ENCODE peak calls at places on chromosomes 6 and 20, in eight cellular contexts. One of them, this sample, is unnamed.

GRCh38 chr6:105567140-105567539 is 164.3 kb upstream of the PREP start:
- DNase-seq in endothelial cell of umbilical vein: no peak
- DNase-seq in K562: no peak
- DNase-seq in HepG2: no peak
- DNase-seq in HCT116: no peak
- DNase-seq in H1: no peak
- DNase-seq in SK-N-SH: no peak
- DNase-seq in GM12878: no peak
- DNase-seq in this sample: no peak

GRCh38 chr20:4064118-4064962 is 49.0 kb upstream of the RNF24 start:
- DNase-seq in endothelial cell of umbilical vein: peak
- DNase-seq in GM12878: no peak
- DNase-seq in HepG2: no peak
- DNase-seq in HCT116: peak
- DNase-seq in K562: peak
- DNase-seq in SK-N-SH: peak
- DNase-seq in H1: peak
- DNase-seq in this sample: no peak

GRCh38 chr20:3808141-3808479 is 12.0 kb downstream of the CDC25B start:
- DNase-seq in HCT116: peak
- DNase-seq in SK-N-SH: no peak
- DNase-seq in HepG2: peak
- DNase-seq in endothelial cell of umbilical vein: peak
- DNase-seq in K562: no peak
- DNase-seq in GM12878: no peak
- DNase-seq in H1: no peak
- DNase-seq in this sample: peak

GRCh38 chr6:40386200-40386599 is 201.0 kb downstream of the LRFN2 start:
- DNase-seq in HepG2: no peak
- DNase-seq in SK-N-SH: peak
- DNase-seq in HCT116: no peak
- DNase-seq in K562: no peak
- DNase-seq in GM12878: no peak
- DNase-seq in endothelial cell of umbilical vein: no peak
- DNase-seq in H1: no peak
- DNase-seq in this sample: no peak

GRCh38 chr20:52056203-52057062 is 135.1 kb downstream of the ZFP64 start:
- DNase-seq in SK-N-SH: no peak
- DNase-seq in GM12878: no peak
- DNase-seq in HepG2: no peak
- DNase-seq in K562: no peak
- DNase-seq in HCT116: peak
- DNase-seq in endothelial cell of umbilical vein: no peak
- DNase-seq in H1: no peak
- DNase-seq in this sample: no peak

GRCh38 chr20:9889270-9889981 is 50.5 kb upstream of the PAK5 start:
- DNase-seq in HCT116: no peak
- DNase-seq in HepG2: peak
- DNase-seq in SK-N-SH: no peak
- DNase-seq in H1: no peak
- DNase-seq in K562: no peak
- DNase-seq in endothelial cell of umbilical vein: peak
- DNase-seq in GM12878: peak
- DNase-seq in this sample: no peak

GRCh38 chr6:76441850-76442249 is 369.4 kb upstream of the IMPG1 start:
- DNase-seq in HepG2: no peak
- DNase-seq in H1: peak
- DNase-seq in endothelial cell of umbilical vein: no peak
- DNase-seq in SK-N-SH: no peak
- DNase-seq in HCT116: no peak
- DNase-seq in GM12878: no peak
- DNase-seq in K562: no peak
- DNase-seq in this sample: no peak

GRCh38 chr6:36686668-36687513 is 8.4 kb downstream of the CDKN1A start:
- DNase-seq in SK-N-SH: no peak
- DNase-seq in HCT116: no peak
- DNase-seq in H1: no peak
- DNase-seq in HepG2: no peak
- DNase-seq in GM12878: no peak
- DNase-seq in endothelial cell of umbilical vein: no peak
- DNase-seq in K562: no peak
- DNase-seq in this sample: no peak

GRCh38 chr6:83707829-83708545 is 914 bp downstream of the SNAP91 start:
- DNase-seq in GM12878: no peak
- DNase-seq in HCT116: no peak
- DNase-seq in H1: peak
- DNase-seq in K562: no peak
- DNase-seq in endothelial cell of umbilical vein: peak
- DNase-seq in SK-N-SH: peak
- DNase-seq in HepG2: no peak
- DNase-seq in this sample: no peak

GRCh38 chr6:156425374-156425773 is 351.8 kb upstream of the ARID1B start:
- DNase-seq in K562: no peak
- DNase-seq in SK-N-SH: no peak
- DNase-seq in HCT116: no peak
- DNase-seq in endothelial cell of umbilical vein: peak
- DNase-seq in HepG2: no peak
- DNase-seq in H1: no peak
- DNase-seq in GM12878: no peak
- DNase-seq in this sample: no peak

GRCh38 chr20:47252879-47253307 is 103.6 kb downstream of the ZMYND8 start:
- DNase-seq in HepG2: no peak
- DNase-seq in GM12878: no peak
- DNase-seq in K562: no peak
- DNase-seq in HCT116: no peak
- DNase-seq in endothelial cell of umbilical vein: no peak
- DNase-seq in SK-N-SH: no peak
- DNase-seq in H1: no peak
- DNase-seq in this sample: no peak

GRCh38 chr20:2698912-2699311 is 6.3 kb downstream of the EBF4 start:
- DNase-seq in HepG2: no peak
- DNase-seq in H1: peak
- DNase-seq in SK-N-SH: no peak
- DNase-seq in GM12878: no peak
- DNase-seq in endothelial cell of umbilical vein: no peak
- DNase-seq in K562: no peak
- DNase-seq in HCT116: no peak
- DNase-seq in this sample: no peak

GRCh38 chr6:114195736-114196403 is 147.0 kb downstream of the HS3ST5 start:
- DNase-seq in K562: no peak
- DNase-seq in SK-N-SH: no peak
- DNase-seq in HCT116: no peak
- DNase-seq in HepG2: no peak
- DNase-seq in GM12878: no peak
- DNase-seq in H1: no peak
- DNase-seq in endothelial cell of umbilical vein: no peak
- DNase-seq in this sample: no peak
- TF ChIP-seq POLR2AphosphoS5 in K562: no peak
- TF ChIP-seq POLR2AphosphoS5 in SK-N-SH: no peak
- TF ChIP-seq POLR2AphosphoS5 in HCT116: no peak
- TF ChIP-seq POLR2AphosphoS5 in HepG2: no peak
- TF ChIP-seq POLR2AphosphoS5 in GM12878: no peak
- TF ChIP-seq POLR2AphosphoS5 in H1: no peak
- TF ChIP-seq POLR2AphosphoS5 in endothelial cell of umbilical vein: no peak
- TF ChIP-seq POLR2AphosphoS5 in this sample: no peak

GRCh38 chr6:46381579-46381978 is 109.7 kb downstream of the RCAN2 start:
- DNase-seq in endothelial cell of umbilical vein: no peak
- DNase-seq in K562: no peak
- DNase-seq in H1: no peak
- DNase-seq in HepG2: no peak
- DNase-seq in HCT116: no peak
- DNase-seq in SK-N-SH: no peak
- DNase-seq in GM12878: no peak
- DNase-seq in this sample: no peak

GRCh38 chr6:46378161-46378881 is 112.9 kb downstream of the RCAN2 start:
- DNase-seq in GM12878: no peak
- DNase-seq in SK-N-SH: no peak
- DNase-seq in endothelial cell of umbilical vein: no peak
- DNase-seq in K562: no peak
- DNase-seq in H1: no peak
- DNase-seq in HCT116: no peak
- DNase-seq in HepG2: no peak
- DNase-seq in this sample: no peak

GRCh38 chr6:46381057-46381456 is 110.2 kb downstream of the RCAN2 start:
- DNase-seq in endothelial cell of umbilical vein: no peak
- DNase-seq in K562: no peak
- DNase-seq in HCT116: no peak
- DNase-seq in HepG2: peak
- DNase-seq in SK-N-SH: no peak
- DNase-seq in GM12878: no peak
- DNase-seq in H1: no peak
- DNase-seq in this sample: no peak

GRCh38 chr6:46378882-46379405 is 112.3 kb downstream of the RCAN2 start:
- DNase-seq in GM12878: no peak
- DNase-seq in SK-N-SH: no peak
- DNase-seq in endothelial cell of umbilical vein: no peak
- DNase-seq in K562: no peak
- DNase-seq in HepG2: peak
- DNase-seq in H1: no peak
- DNase-seq in HCT116: no peak
- DNase-seq in this sample: no peak

DNA sequence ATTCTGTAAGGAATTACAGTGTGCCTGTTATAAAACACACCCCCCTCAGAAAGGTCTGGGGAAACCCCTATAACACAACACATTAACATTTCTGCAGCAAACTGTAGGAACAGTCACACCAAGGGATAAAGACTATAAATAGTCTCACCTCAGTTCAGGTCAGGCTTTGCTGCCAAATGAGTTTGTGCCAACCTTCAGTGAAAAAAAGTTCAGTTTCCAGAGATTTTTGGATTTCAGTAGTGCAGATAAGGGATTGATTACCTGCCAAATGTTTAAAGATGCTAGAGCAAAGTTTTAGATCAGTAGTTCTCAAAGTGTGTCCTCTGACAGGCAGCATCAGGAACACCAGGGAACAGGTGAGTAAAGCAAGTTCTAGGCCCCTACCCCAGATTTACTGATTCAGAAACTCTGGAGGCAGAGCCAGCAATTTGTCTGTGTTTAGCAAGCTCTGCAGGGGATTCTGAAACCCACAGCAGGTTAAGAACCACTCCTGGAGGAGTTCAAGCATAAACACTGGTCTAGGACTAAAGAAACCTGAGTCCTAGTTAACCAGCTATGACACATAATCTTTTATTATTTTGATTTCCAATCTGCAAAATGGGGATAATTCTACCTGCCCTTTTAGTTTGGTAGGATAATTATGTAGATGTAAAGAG is 111.0 kb downstream of the RCAN2 start:
- DNase-seq in endothelial cell of umbilical vein: no peak
- DNase-seq in SK-N-SH: no peak
- DNase-seq in HepG2: no peak
- DNase-seq in K562: no peak
- DNase-seq in H1: no peak
- DNase-seq in HCT116: no peak
- DNase-seq in GM12878: no peak
- DNase-seq in this sample: no peak
- H3K27ac ChIP-seq in endothelial cell of umbilical vein: no peak
- H3K27ac ChIP-seq in SK-N-SH: no peak
- H3K27ac ChIP-seq in HepG2: no peak
- H3K27ac ChIP-seq in K562: no peak
- H3K27ac ChIP-seq in H1: no peak
- H3K27ac ChIP-seq in HCT116: no peak
- H3K27ac ChIP-seq in GM12878: no peak
- H3K27ac ChIP-seq in this sample: no peak

GRCh38 chr6:41705996-41706835 is 29.2 kb downstream of the TFEB start:
- DNase-seq in HCT116: no peak
- DNase-seq in endothelial cell of umbilical vein: peak
- DNase-seq in HepG2: peak
- DNase-seq in GM12878: peak
- DNase-seq in H1: peak
- DNase-seq in K562: peak
- DNase-seq in SK-N-SH: peak
- DNase-seq in this sample: no peak
- H3K9ac ChIP-seq in HCT116: peak
- H3K9ac ChIP-seq in endothelial cell of umbilical vein: no peak
- H3K9ac ChIP-seq in HepG2: peak
- H3K9ac ChIP-seq in GM12878: peak
- H3K9ac ChIP-seq in H1: no peak
- H3K9ac ChIP-seq in K562: no peak
- H3K9ac ChIP-seq in SK-N-SH: peak
- H3K9ac ChIP-seq in this sample: no peak

DNA sequence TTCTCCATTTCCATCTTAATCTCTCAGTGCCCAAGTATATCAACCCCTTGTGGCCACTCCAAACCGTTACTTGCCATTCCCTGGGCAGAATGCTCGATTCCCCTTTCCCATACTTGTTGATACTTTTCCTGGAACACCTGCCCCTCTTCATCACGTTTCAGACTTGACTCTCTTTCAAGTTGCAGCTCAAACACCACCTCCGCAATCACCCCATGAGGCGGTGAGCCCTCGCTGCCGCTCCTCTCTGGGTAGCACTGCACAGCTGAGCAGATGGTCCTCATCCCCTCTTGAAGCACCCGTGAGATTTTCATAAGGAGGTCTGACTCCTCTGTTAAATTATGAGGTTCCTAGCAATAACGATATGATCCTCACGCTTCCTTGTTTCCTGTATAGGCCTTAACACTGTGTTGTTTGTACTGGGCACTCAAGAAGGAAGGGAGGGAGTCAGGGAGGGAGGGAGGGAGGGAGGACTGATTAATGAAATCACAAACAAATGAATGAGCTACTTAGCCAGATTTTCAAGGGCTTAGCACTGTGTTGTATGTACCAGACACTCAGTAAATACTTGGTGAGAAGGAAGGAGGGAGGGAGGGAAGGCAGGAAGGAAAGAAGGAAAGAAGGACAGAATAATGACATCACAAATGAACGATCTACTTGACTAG is 8.0 kb upstream of the UQCC2 start:
- DNase-seq in SK-N-SH: no peak
- DNase-seq in HCT116: no peak
- DNase-seq in HepG2: no peak
- DNase-seq in K562: no peak
- DNase-seq in H1: no peak
- DNase-seq in endothelial cell of umbilical vein: no peak
- DNase-seq in GM12878: no peak
- DNase-seq in this sample: no peak
- TF ChIP-seq POLR2AphosphoS5 in SK-N-SH: no peak
- TF ChIP-seq POLR2AphosphoS5 in HCT116: no peak
- TF ChIP-seq POLR2AphosphoS5 in HepG2: no peak
- TF ChIP-seq POLR2AphosphoS5 in K562: no peak
- TF ChIP-seq POLR2AphosphoS5 in H1: no peak
- TF ChIP-seq POLR2AphosphoS5 in endothelial cell of umbilical vein: no peak
- TF ChIP-seq POLR2AphosphoS5 in GM12878: no peak
- TF ChIP-seq POLR2AphosphoS5 in this sample: no peak

DNA sequence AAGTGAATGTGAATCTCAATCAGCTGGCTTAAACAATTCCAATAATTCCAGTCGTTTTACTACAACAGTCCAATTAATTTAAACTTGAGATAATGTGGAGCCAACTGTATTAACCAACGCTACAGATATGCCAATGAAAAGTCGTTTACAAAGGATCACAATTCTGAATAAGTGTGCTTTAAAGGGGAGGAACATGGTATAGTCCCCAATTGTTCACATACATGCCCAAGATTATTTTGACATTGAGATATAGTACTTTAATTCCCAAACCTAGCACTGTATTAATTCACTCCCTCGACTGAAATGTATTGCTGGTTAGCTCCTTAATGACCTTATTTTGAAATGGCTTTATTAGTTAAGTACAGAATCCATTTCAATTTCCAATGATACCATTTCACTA is 2.5 kb downstream of the AKIRIN2 start:
- DNase-seq in HCT116: no peak
- DNase-seq in K562: no peak
- DNase-seq in HepG2: no peak
- DNase-seq in H1: no peak
- DNase-seq in SK-N-SH: no peak
- DNase-seq in GM12878: no peak
- DNase-seq in endothelial cell of umbilical vein: peak
- DNase-seq in this sample: no peak
- H3K27ac ChIP-seq in HCT116: no peak
- H3K27ac ChIP-seq in K562: no peak
- H3K27ac ChIP-seq in HepG2: peak
- H3K27ac ChIP-seq in H1: no peak
- H3K27ac ChIP-seq in SK-N-SH: peak
- H3K27ac ChIP-seq in GM12878: peak
- H3K27ac ChIP-seq in endothelial cell of umbilical vein: peak
- H3K27ac ChIP-seq in this sample: peak

This sample was measured in SK-N-MC.